ENCODE peak calls at places on chromosomes 4 and X, in four cellular contexts. T is HCT116, B is H1, W is GM12878. V is an unnamed sample.

GRCh38 chrX:14927391-14927790 is 54.2 kb downstream of the MOSPD2 start:
- DNase-seq in T (no peak), B (no peak), W (no peak), V (no peak)

GRCh38 chr4:99159699-99160098 is 15.6 kb upstream of the ADH4 start:
- DNase-seq in T (no peak), B (no peak), W (no peak), V (no peak)

GRCh38 chrX:84339507-84340364 is 151.7 kb upstream of the RPS6KA6 start:
- DNase-seq in T (no peak), B (no peak), W (no peak), V (peak)

GRCh38 chrX:153347530-153347929 is 13.6 kb downstream of the ZNF275 start:
- DNase-seq in T (no peak), B (no peak), W (no peak), V (no peak)

GRCh38 chrX:30831082-30831481 is 58.0 kb downstream of the TAB3 start:
- DNase-seq in T (no peak), B (peak), W (no peak), V (no peak)

GRCh38 chrX:139930923-139931645 is 1.8 kb downstream of the ATP11C start:
- DNase-seq in T (no peak), B (no peak), W (no peak), V (peak)

GRCh38 chr4:128025319-128025718 is 35.8 kb upstream of the LARP1B start:
- DNase-seq in T (no peak), B (no peak), W (no peak), V (no peak)

GRCh38 chr4:184330008-184330400 is 112.3 kb upstream of the ENPP6 start:
- DNase-seq in T (no peak), B (no peak), W (peak), V (no peak)

GRCh38 chrX:20595928-20596550 is 329.3 kb upstream of the RPS6KA3 start:
- DNase-seq in T (no peak), B (no peak), W (no peak), V (no peak)

GRCh38 chr4:185068837-185069236 is 50.5 kb downstream of the HELT start:
- DNase-seq in T (peak), B (no peak), W (no peak), V (peak)

GRCh38 chr4:89889289-89889688 is 5.4 kb upstream of the MMRN1 start:
- DNase-seq in T (no peak), B (no peak), W (no peak), V (peak)

GRCh38 chr4:151792995-151793394 is 32.2 kb upstream of the GATB start:
- DNase-seq in T (no peak), B (no peak), W (no peak), V (no peak)

GRCh38 chr4:126267689-126268088 is 952.9 kb downstream of the FAT4 start:
- DNase-seq in T (no peak), B (no peak), W (no peak), V (no peak)

GRCh38 chr4:2576290-2576689 is 39.8 kb downstream of the FAM193A start:
- DNase-seq in T (no peak), B (no peak), W (no peak), V (no peak)

GRCh38 chrX:31629195-31629594 is 557.4 kb upstream of the FTHL17 start:
- DNase-seq in T (no peak), B (no peak), W (no peak), V (no peak)

DNA sequence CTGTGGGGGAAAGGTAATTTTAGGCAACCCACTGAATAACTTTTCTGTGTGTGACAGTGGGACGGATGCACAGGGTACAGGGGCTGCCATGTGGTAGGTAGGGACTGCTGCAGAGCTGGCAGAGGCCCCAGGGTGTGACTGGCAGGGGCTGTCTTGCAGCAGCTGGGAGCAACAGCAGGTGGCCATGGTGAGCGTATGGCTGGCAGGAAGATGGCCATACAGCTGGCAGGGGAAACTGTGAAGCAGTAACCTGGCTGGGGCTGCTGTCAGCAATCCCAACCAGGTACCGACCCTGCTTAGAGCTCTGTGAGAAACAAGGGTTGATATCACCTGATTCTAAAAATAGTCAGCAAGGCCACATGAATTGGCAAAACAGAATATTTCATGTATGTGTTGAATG is 130.7 kb downstream of the UGT8 start:
- DNase-seq in T (no peak), B (no peak), W (no peak), V (no peak)
- TF ChIP-seq EGR1 in T (no peak), B (no peak), W (no peak), V (no peak)

GRCh38 chrX:13780868-13781427 is 35.9 kb downstream of the GPM6B start:
- DNase-seq in T (no peak), B (no peak), W (no peak), V (no peak)
- TF ChIP-seq EGR1 in T (no peak), B (no peak), W (no peak), V (no peak)

GRCh38 chrX:136691028-136691809 is 43.3 kb downstream of the CD40LG start:
- DNase-seq in T (no peak), B (no peak), W (no peak), V (no peak)
- TF ChIP-seq EGR1 in T (no peak), B (no peak), W (no peak), V (no peak)

GRCh38 chr4:16284050-16284449 is 57.8 kb upstream of the TAPT1 start:
- DNase-seq in T (no peak), B (no peak), W (no peak), V (no peak)

DNA sequence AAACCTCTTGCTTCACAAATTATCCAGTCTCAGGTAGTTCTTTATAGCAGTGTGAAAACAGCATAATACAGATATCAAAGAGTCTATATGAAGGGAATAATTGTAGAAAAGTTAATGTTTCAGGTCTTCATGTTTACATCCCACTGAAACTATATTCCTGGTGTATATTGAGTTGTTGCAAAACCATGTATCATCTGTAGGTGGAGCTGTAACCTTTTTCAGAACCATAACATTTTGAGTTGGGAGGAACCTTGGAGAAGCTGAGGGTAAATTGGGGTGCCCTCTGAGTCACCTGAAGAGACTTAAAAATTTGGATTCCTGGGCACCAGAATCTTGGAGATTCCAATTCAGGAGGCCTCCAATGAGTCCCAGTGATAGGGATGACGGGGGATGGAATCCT is 51.9 kb upstream of the TAPT1 start:
- DNase-seq in T (no peak), B (no peak), W (no peak), V (no peak)
- TF ChIP-seq EGR1 in T (no peak), B (no peak), W (no peak), V (no peak)

DNA sequence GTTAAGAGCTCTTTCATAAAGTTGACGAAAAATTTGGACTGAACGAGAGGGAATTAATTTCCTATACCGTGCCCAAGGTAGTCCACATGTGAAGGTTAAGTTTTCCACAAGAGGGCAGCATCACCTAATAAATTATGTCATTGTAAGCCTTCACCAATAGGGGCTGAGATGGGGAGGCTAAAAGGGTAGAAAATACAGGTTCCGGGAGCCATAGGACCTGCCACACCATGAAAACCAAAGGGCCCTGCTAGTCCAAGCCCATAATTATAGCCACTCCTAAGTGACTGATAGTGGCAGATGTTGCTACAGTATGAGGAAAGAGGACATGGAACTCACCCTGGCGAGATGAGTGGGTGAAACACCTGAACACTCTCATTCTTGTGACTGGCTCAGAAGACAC is 122.2 kb downstream of the SHROOM4 start:
- DNase-seq in T (peak), B (no peak), W (no peak), V (peak)
- TF ChIP-seq EGR1 in T (no peak), B (no peak), W (no peak), V (no peak)

GRCh38 chrX:134545524-134545923 is 85.6 kb downstream of the HPRT1 start:
- DNase-seq in T (no peak), B (no peak), W (no peak), V (no peak)
- TF ChIP-seq EGR1 in T (no peak), B (no peak), W (no peak), V (no peak)

V was measured in K562.